ENCODE peak calls at places on chromosomes 16 and 17, in ten cellular contexts. One of them, this sample, is unnamed. For H3K27me3, the result is how much of the 10 kb centered on the place peaks cover.

GRCh38 chr17:30476726-30477082 is 504 bp upstream of the GOSR1 start:
- DNase-seq in H7: no peak
- DNase-seq in Peyer's patch: no peak
- DNase-seq in stomach: no peak
- DNase-seq in BJ: no peak
- DNase-seq in AG04450: no peak
- DNase-seq in aorta: no peak
- DNase-seq in adrenal gland: no peak
- DNase-seq in neural progenitor cell: peak
- DNase-seq in esophagus squamous epithelium: no peak
- DNase-seq in this sample: no peak

GRCh38 chr16:68297908-68298307 is 12.8 kb downstream of the SLC7A6OS start:
- DNase-seq in H7: no peak
- DNase-seq in Peyer's patch: no peak
- DNase-seq in stomach: no peak
- DNase-seq in BJ: no peak
- DNase-seq in AG04450: no peak
- DNase-seq in aorta: no peak
- DNase-seq in adrenal gland: peak
- DNase-seq in neural progenitor cell: no peak
- DNase-seq in esophagus squamous epithelium: no peak
- DNase-seq in this sample: no peak

GRCh38 chr16:13953501-13953900 is 33.5 kb downstream of the ERCC4 start:
- DNase-seq in H7: no peak
- DNase-seq in Peyer's patch: no peak
- DNase-seq in stomach: no peak
- DNase-seq in BJ: no peak
- DNase-seq in AG04450: no peak
- DNase-seq in aorta: no peak
- DNase-seq in adrenal gland: no peak
- DNase-seq in neural progenitor cell: no peak
- DNase-seq in esophagus squamous epithelium: no peak
- DNase-seq in this sample: no peak

GRCh38 chr17:33452797-33453196 is 159.7 kb upstream of the ASIC2 start:
- DNase-seq in H7: peak
- DNase-seq in Peyer's patch: no peak
- DNase-seq in stomach: no peak
- DNase-seq in BJ: no peak
- DNase-seq in AG04450: no peak
- DNase-seq in aorta: no peak
- DNase-seq in adrenal gland: no peak
- DNase-seq in neural progenitor cell: no peak
- DNase-seq in esophagus squamous epithelium: no peak
- DNase-seq in this sample: no peak

GRCh38 chr17:56930739-56931337 is 17.0 kb upstream of the TRIM25 start:
- DNase-seq in H7: no peak
- DNase-seq in Peyer's patch: no peak
- DNase-seq in stomach: no peak
- DNase-seq in BJ: no peak
- DNase-seq in AG04450: no peak
- DNase-seq in aorta: no peak
- DNase-seq in adrenal gland: no peak
- DNase-seq in neural progenitor cell: no peak
- DNase-seq in esophagus squamous epithelium: no peak
- DNase-seq in this sample: no peak

GRCh38 chr17:17189559-17189958 is 16.6 kb downstream of the PLD6 start:
- DNase-seq in H7: no peak
- DNase-seq in Peyer's patch: no peak
- DNase-seq in stomach: no peak
- DNase-seq in BJ: no peak
- DNase-seq in AG04450: no peak
- DNase-seq in aorta: no peak
- DNase-seq in adrenal gland: no peak
- DNase-seq in neural progenitor cell: no peak
- DNase-seq in esophagus squamous epithelium: no peak
- DNase-seq in this sample: no peak

GRCh38 chr17:72150632-72151460 is 30.0 kb downstream of the SOX9 start:
- DNase-seq in H7: peak
- DNase-seq in Peyer's patch: no peak
- DNase-seq in stomach: no peak
- DNase-seq in BJ: no peak
- DNase-seq in AG04450: no peak
- DNase-seq in aorta: no peak
- DNase-seq in adrenal gland: no peak
- DNase-seq in neural progenitor cell: peak
- DNase-seq in esophagus squamous epithelium: no peak
- DNase-seq in this sample: no peak

GRCh38 chr16:57536306-57537193 is at the start of gene CCDC102A:
- DNase-seq in H7: peak
- DNase-seq in Peyer's patch: no peak
- DNase-seq in stomach: peak
- DNase-seq in BJ: no peak
- DNase-seq in AG04450: no peak
- DNase-seq in aorta: peak
- DNase-seq in adrenal gland: peak
- DNase-seq in neural progenitor cell: peak
- DNase-seq in esophagus squamous epithelium: no peak
- DNase-seq in this sample: no peak

GRCh38 chr16:50489187-50489586 is 59.0 kb upstream of the NKD1 start:
- DNase-seq in H7: no peak
- DNase-seq in Peyer's patch: no peak
- DNase-seq in stomach: no peak
- DNase-seq in BJ: no peak
- DNase-seq in AG04450: no peak
- DNase-seq in aorta: no peak
- DNase-seq in adrenal gland: no peak
- DNase-seq in neural progenitor cell: no peak
- DNase-seq in esophagus squamous epithelium: no peak
- DNase-seq in this sample: no peak

GRCh38 chr16:88437367-88437964 is 15.6 kb upstream of the ZFPM1 start:
- DNase-seq in H7: no peak
- DNase-seq in Peyer's patch: peak
- DNase-seq in stomach: peak
- DNase-seq in BJ: no peak
- DNase-seq in AG04450: no peak
- DNase-seq in aorta: peak
- DNase-seq in adrenal gland: peak
- DNase-seq in neural progenitor cell: peak
- DNase-seq in esophagus squamous epithelium: no peak
- DNase-seq in this sample: no peak

GRCh38 chr16:709651-710499 is 4.3 kb upstream of the FBXL16 start:
- DNase-seq in H7: peak
- DNase-seq in Peyer's patch: no peak
- DNase-seq in stomach: no peak
- DNase-seq in BJ: no peak
- DNase-seq in AG04450: peak
- DNase-seq in aorta: no peak
- DNase-seq in adrenal gland: peak
- DNase-seq in neural progenitor cell: peak
- DNase-seq in esophagus squamous epithelium: no peak
- DNase-seq in this sample: no peak

GRCh38 chr17:79133214-79133613 is 58.6 kb downstream of the ENGASE start:
- DNase-seq in H7: no peak
- DNase-seq in Peyer's patch: no peak
- DNase-seq in stomach: no peak
- DNase-seq in BJ: no peak
- DNase-seq in AG04450: no peak
- DNase-seq in aorta: no peak
- DNase-seq in adrenal gland: no peak
- DNase-seq in neural progenitor cell: no peak
- DNase-seq in esophagus squamous epithelium: no peak
- DNase-seq in this sample: no peak

GRCh38 chr17:79131274-79131635 is 56.6 kb downstream of the ENGASE start:
- DNase-seq in H7: no peak
- DNase-seq in Peyer's patch: no peak
- DNase-seq in stomach: no peak
- DNase-seq in BJ: no peak
- DNase-seq in AG04450: no peak
- DNase-seq in aorta: no peak
- DNase-seq in adrenal gland: no peak
- DNase-seq in neural progenitor cell: no peak
- DNase-seq in esophagus squamous epithelium: no peak
- DNase-seq in this sample: no peak

GRCh38 chr17:79130536-79131273 is 56.1 kb downstream of the ENGASE start:
- DNase-seq in H7: peak
- DNase-seq in Peyer's patch: no peak
- DNase-seq in stomach: no peak
- DNase-seq in BJ: no peak
- DNase-seq in AG04450: no peak
- DNase-seq in aorta: no peak
- DNase-seq in adrenal gland: no peak
- DNase-seq in neural progenitor cell: no peak
- DNase-seq in esophagus squamous epithelium: no peak
- DNase-seq in this sample: no peak

GRCh38 chr17:79132271-79133064 is 57.8 kb downstream of the ENGASE start:
- DNase-seq in H7: peak
- DNase-seq in Peyer's patch: no peak
- DNase-seq in stomach: no peak
- DNase-seq in BJ: no peak
- DNase-seq in AG04450: no peak
- DNase-seq in aorta: no peak
- DNase-seq in adrenal gland: no peak
- DNase-seq in neural progenitor cell: no peak
- DNase-seq in esophagus squamous epithelium: no peak
- DNase-seq in this sample: no peak

GRCh38 chr17:79131701-79132100 is 57.1 kb downstream of the ENGASE start:
- DNase-seq in H7: peak
- DNase-seq in Peyer's patch: no peak
- DNase-seq in stomach: no peak
- DNase-seq in BJ: no peak
- DNase-seq in AG04450: no peak
- DNase-seq in aorta: no peak
- DNase-seq in adrenal gland: no peak
- DNase-seq in neural progenitor cell: no peak
- DNase-seq in esophagus squamous epithelium: no peak
- DNase-seq in this sample: no peak
- H3K27me3 ChIP-seq in H7: under half
- H3K27me3 ChIP-seq in Peyer's patch: under half
- H3K27me3 ChIP-seq in stomach: half or more
- H3K27me3 ChIP-seq in BJ: under half
- H3K27me3 ChIP-seq in AG04450: under half
- H3K27me3 ChIP-seq in aorta: under half
- H3K27me3 ChIP-seq in adrenal gland: under half
- H3K27me3 ChIP-seq in neural progenitor cell: under half
- H3K27me3 ChIP-seq in esophagus squamous epithelium: half or more
- H3K27me3 ChIP-seq in this sample: under half

DNA sequence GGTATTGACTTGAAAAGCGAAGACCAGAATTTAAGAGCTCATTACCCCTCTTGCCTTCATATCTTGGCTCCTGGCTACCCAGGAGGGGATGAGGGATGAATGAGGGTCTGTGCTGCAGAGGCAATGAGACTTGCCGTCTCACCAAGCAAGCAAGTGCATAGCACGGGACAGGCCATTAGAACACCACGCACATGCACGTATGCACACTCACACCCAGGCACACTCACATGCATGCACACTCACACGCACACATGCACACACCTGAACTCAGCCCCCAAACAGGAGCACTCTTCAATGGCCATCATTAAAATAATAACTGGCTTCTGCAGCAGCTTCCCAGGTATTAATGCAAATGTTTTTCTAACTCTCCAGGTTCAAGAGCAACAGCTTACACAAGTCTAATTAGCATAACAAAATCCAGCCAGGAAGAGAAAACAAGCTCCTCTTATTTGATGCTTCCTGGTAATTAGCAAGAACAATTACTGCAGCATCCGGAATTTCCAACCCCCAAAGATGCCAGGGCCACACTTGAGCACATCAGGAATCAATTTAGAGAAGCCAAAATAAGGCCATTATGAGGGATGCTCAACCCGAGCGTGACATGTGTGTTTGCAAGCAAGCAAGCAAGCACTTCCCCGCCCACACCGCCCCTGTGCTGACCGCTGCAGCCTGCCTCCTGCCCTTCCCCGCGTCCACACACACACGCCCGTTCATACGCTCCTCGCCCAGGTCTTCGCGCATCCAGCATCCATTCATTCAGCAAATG is 171.6 kb upstream of the TNRC6C start:
- DNase-seq in H7: peak
- DNase-seq in Peyer's patch: no peak
- DNase-seq in stomach: no peak
- DNase-seq in BJ: no peak
- DNase-seq in AG04450: no peak
- DNase-seq in aorta: no peak
- DNase-seq in adrenal gland: no peak
- DNase-seq in neural progenitor cell: peak
- DNase-seq in esophagus squamous epithelium: no peak
- DNase-seq in this sample: no peak
- H3K27me3 ChIP-seq in H7: half or more
- H3K27me3 ChIP-seq in Peyer's patch: under half
- H3K27me3 ChIP-seq in stomach: under half
- H3K27me3 ChIP-seq in BJ: under half
- H3K27me3 ChIP-seq in AG04450: under half
- H3K27me3 ChIP-seq in aorta: under half
- H3K27me3 ChIP-seq in adrenal gland: under half
- H3K27me3 ChIP-seq in neural progenitor cell: half or more
- H3K27me3 ChIP-seq in esophagus squamous epithelium: half or more
- H3K27me3 ChIP-seq in this sample: under half

DNA sequence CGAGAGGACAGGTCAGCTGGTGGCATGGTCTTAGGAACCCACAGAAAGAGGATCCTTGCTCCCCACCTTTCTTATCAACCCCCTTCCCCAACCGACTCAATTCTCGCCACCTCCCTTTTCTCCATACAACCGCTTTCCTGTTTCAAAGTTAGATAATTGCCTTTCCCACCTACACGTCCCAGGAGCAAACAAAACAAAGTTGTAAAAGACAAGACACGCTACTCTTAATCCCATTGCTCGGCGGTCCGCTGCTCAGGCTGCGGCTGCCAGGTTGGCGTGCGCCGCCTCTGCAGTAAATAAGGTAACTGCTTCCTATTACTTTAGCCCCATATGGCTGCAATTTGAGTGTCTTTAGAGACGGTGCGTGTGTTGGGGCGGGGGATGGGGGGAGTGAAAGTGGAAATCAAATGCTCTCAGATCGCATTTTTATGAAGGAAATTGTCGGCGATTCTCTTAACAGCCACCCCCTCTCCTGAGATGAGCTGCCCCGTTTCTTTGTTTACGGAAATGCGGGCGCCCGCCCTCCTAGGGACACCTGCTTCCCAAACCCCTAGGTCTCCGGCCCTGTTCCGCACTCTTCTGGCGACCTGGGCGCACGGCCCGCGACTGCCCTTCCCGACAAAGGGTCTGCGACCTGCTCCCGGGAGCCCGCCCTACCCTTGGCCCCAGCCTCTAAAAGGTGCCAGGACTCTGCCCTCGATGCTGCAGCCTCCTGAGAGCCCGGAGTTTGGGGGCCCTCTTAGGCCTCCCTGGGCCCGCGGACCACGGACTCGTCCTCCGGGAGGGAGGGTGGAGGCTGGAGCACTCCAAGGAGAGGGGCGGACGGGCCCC is 3.7 kb upstream of the CBX8 start:
- DNase-seq in H7: peak
- DNase-seq in Peyer's patch: no peak
- DNase-seq in stomach: no peak
- DNase-seq in BJ: no peak
- DNase-seq in AG04450: no peak
- DNase-seq in aorta: no peak
- DNase-seq in adrenal gland: no peak
- DNase-seq in neural progenitor cell: peak
- DNase-seq in esophagus squamous epithelium: no peak
- DNase-seq in this sample: no peak
- H3K27me3 ChIP-seq in H7: half or more
- H3K27me3 ChIP-seq in Peyer's patch: half or more
- H3K27me3 ChIP-seq in stomach: half or more
- H3K27me3 ChIP-seq in BJ: half or more
- H3K27me3 ChIP-seq in AG04450: half or more
- H3K27me3 ChIP-seq in aorta: under half
- H3K27me3 ChIP-seq in adrenal gland: half or more
- H3K27me3 ChIP-seq in neural progenitor cell: half or more
- H3K27me3 ChIP-seq in esophagus squamous epithelium: half or more
- H3K27me3 ChIP-seq in this sample: half or more

GRCh38 chr17:60819447-60820130 is 141.9 kb downstream of the BCAS3 start:
- DNase-seq in H7: no peak
- DNase-seq in Peyer's patch: no peak
- DNase-seq in stomach: no peak
- DNase-seq in BJ: no peak
- DNase-seq in AG04450: no peak
- DNase-seq in aorta: no peak
- DNase-seq in adrenal gland: no peak
- DNase-seq in neural progenitor cell: no peak
- DNase-seq in esophagus squamous epithelium: no peak
- DNase-seq in this sample: no peak
- H3K27me3 ChIP-seq in H7: under half
- H3K27me3 ChIP-seq in Peyer's patch: under half
- H3K27me3 ChIP-seq in stomach: under half
- H3K27me3 ChIP-seq in BJ: under half
- H3K27me3 ChIP-seq in AG04450: under half
- H3K27me3 ChIP-seq in aorta: under half
- H3K27me3 ChIP-seq in adrenal gland: under half
- H3K27me3 ChIP-seq in neural progenitor cell: under half
- H3K27me3 ChIP-seq in esophagus squamous epithelium: under half
- H3K27me3 ChIP-seq in this sample: under half